ENCODE peak calls at places on chromosome 12, in nine cellular contexts. C is GM12865, E is right lobe of liver, X is astrocyte of the spinal cord, O is nephron progenitor cell, N is mucosa of descending colon, T is fibroblast of villous mesenchyme, Y is bronchial epithelial cell, S is pancreas. V is an unnamed sample.

GRCh38 chr12:65278576-65279386 is at the start of gene MSRB3:
- DNase-seq in C (peak; percentile 53), E (peak; percentile 78), X (peak; percentile 74), O (peak; percentile 84), N (peak; percentile 41), T (peak; percentile 72), Y (peak; percentile 27), S (peak; percentile 77), V (peak; percentile 22)

GRCh38 chr12:94589591-94590001 is 60.8 kb downstream of the TMCC3 start:
- DNase-seq in C (no peak), E (no peak), X (no peak), O (no peak), N (no peak), T (no peak), Y (peak; percentile 68), S (no peak), V (no peak)

GRCh38 chr12:93183940-93184663 is 193.6 kb upstream of the NUDT4 start:
- DNase-seq in C (peak; percentile 81), E (no peak), X (no peak), O (no peak), N (no peak), T (peak; percentile 16), Y (no peak), S (no peak), V (no peak)

GRCh38 chr12:121811434-121812319 is 7.9 kb downstream of the SETD1B start:
- DNase-seq in C (peak; percentile 65), E (peak; percentile 81), X (peak; percentile 71), O (peak; percentile 89), N (peak; percentile 70), T (peak; percentile 70), Y (no peak), S (peak; percentile 92), V (peak; percentile 67)

GRCh38 chr12:98446716-98447115 is 68.7 kb upstream of the TMPO start:
- DNase-seq in C (no peak), E (no peak), X (no peak), O (no peak), N (no peak), T (peak; percentile 59), Y (peak; percentile 80), S (no peak), V (no peak)

GRCh38 chr12:68497702-68498101 is 113.0 kb upstream of the RAP1B start:
- DNase-seq in C (peak; percentile 31), E (no peak), X (peak; percentile 96), O (no peak), N (no peak), T (peak; percentile 96), Y (no peak), S (no peak), V (peak; percentile 24)

GRCh38 chr12:126404293-126404851 is 1339.1 kb downstream of the AACS start:
- DNase-seq in C (no peak), E (no peak), X (no peak), O (no peak), N (no peak), T (no peak), Y (no peak), S (no peak), V (no peak)

GRCh38 chr12:91381309-91381804 is 198.7 kb upstream of the DCN start:
- DNase-seq in C (peak; percentile 55), E (no peak), X (peak; percentile 91), O (peak; percentile 62), N (no peak), T (peak; percentile 89), Y (peak; percentile 78), S (no peak), V (peak; percentile 20)

GRCh38 chr12:52139579-52140062 is 52.2 kb downstream of the KRT80 start:
- DNase-seq in C (no peak), E (peak; percentile 48), X (no peak), O (peak; percentile 55), N (peak; percentile 75), T (no peak), Y (peak; percentile 48), S (no peak), V (peak; percentile 56)

GRCh38 chr12:81668475-81668874 is 90.7 kb downstream of the PPFIA2 start:
- DNase-seq in C (peak; percentile 21), E (no peak), X (peak; percentile 96), O (no peak), N (no peak), T (peak; percentile 65), Y (peak; percentile 91), S (no peak), V (peak; percentile 41)

GRCh38 chr12:65269603-65270002 is 8.9 kb upstream of the MSRB3 start:
- DNase-seq in C (no peak), E (no peak), X (no peak), O (no peak), N (no peak), T (no peak), Y (peak; percentile 55), S (no peak), V (no peak)

DNA sequence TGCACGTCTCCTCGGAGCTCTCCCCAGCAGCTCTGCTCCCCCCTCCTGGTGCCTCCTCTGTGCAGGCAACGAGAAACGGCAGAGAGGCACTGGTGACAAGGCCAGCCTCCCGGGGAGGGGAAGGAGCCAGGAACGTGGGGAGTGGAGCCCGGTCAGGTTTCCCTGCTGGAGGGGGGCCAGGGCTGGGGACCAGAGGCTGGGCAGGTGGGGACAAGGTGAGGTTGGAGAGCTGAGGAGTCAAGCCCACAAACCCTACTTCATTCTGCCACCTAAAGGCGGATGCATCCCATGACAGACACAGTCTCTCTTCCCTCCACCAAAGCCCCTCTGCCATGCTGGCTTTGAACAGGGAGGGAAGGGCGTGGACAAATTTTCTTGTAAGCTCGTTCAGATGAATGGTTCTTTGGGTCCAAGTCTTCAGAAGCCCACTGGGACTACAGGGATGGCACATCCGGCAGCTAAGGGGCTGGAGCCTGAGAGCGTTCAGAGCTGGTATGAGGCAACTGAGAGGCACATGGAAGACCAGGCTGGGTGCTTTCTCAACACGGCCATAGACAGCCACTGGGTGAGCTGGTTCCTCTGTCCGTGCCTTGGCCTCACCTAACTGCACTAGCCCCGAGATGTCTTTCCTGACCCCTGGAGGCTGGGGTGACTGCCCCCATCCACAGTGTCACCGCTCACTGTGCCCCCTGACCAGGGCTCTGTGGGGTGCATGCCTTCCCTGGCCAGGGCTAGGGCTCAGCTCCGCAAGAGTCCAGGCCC is 105.9 kb downstream of the RBM19 start:
- DNase-seq in C (no peak), E (no peak), X (no peak), O (peak; percentile 33), N (no peak), T (no peak), Y (no peak), S (no peak), V (no peak)
- TF ChIP-seq CTCF in C (no peak), E (no peak), X (no peak), O (peak; percentile 30), N (no peak), T (no peak), Y (no peak), S (no peak), V (no peak)

GRCh38 chr12:59375633-59376032 is 220.2 kb upstream of the SLC16A7 start:
- DNase-seq in C (no peak), E (no peak), X (no peak), O (no peak), N (no peak), T (no peak), Y (no peak), S (no peak), V (no peak)

GRCh38 chr12:59374783-59375182 is 221.0 kb upstream of the SLC16A7 start:
- DNase-seq in C (no peak), E (no peak), X (no peak), O (no peak), N (no peak), T (no peak), Y (no peak), S (no peak), V (no peak)

GRCh38 chr12:59370933-59371332 is 224.9 kb upstream of the SLC16A7 start:
- DNase-seq in C (no peak), E (no peak), X (no peak), O (no peak), N (no peak), T (no peak), Y (peak; percentile 26), S (no peak), V (no peak)

DNA sequence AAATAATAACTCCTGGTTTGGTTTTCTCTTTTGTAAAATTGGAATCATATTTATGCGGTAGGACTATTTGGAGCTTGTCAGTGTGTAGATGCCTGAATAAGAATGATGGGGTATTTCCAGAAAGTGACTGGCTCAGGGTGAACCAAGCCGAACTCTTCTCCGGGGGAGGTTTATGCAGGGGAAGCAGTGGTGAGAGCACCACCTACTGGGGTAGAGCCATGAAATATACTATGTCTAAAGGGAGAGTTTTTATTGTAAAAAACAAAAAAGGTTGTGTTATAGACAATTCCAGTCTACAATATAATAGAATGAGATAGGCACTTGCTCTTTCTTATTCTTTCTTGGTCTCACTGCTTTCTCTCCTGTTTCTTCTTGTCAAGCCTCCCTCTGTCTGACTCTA is 222.9 kb upstream of the SLC16A7 start:
- DNase-seq in C (peak; percentile 13), E (no peak), X (peak; percentile 6), O (peak; percentile 11), N (peak; percentile 24), T (peak; percentile 5), Y (peak; percentile 28), S (no peak), V (peak; percentile 9)
- TF ChIP-seq CTCF in C (peak; percentile 4), E (no peak), X (peak; percentile 22), O (peak; percentile 37), N (no peak), T (peak; percentile 36), Y (peak; percentile 26), S (no peak), V (no peak)

DNA sequence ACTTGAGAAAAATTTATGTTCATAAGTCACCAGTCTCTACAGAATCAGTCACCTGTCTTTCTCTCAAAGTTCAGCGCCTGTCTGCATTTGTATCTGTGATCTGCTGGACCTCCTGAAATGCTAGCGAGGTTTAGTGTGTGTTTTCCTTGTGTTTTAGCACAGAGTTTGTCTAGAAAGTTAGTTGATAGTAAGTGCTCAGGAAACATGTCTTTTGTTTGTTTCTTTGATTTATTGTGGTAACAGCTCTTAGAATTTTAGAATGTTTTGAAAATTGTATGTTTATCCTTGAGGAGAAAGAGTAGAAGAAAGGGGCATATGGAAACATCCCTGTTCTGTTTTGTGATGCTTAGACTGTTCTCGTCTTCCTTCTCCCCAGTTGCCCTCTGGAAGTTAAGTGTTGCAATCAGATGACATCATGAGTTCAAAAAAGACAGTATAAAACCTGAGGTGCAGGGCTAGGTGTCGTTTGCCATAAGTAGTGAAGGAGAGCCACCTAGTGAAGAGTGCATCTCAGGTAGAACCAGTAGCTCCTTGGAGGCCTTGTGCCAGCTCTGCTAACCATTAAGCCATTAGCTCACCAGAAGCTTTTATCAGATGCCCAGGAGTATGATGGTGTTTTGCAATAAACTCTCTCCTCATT is 44.8 kb downstream of the FBXW8 start:
- DNase-seq in C (peak; percentile 24), E (no peak), X (no peak), O (no peak), N (peak; percentile 49), T (peak; percentile 63), Y (peak; percentile 86), S (no peak), V (peak; percentile 13)
- TF ChIP-seq CTCF in C (no peak), E (no peak), X (no peak), O (no peak), N (no peak), T (no peak), Y (peak; percentile 72), S (no peak), V (no peak)

DNA sequence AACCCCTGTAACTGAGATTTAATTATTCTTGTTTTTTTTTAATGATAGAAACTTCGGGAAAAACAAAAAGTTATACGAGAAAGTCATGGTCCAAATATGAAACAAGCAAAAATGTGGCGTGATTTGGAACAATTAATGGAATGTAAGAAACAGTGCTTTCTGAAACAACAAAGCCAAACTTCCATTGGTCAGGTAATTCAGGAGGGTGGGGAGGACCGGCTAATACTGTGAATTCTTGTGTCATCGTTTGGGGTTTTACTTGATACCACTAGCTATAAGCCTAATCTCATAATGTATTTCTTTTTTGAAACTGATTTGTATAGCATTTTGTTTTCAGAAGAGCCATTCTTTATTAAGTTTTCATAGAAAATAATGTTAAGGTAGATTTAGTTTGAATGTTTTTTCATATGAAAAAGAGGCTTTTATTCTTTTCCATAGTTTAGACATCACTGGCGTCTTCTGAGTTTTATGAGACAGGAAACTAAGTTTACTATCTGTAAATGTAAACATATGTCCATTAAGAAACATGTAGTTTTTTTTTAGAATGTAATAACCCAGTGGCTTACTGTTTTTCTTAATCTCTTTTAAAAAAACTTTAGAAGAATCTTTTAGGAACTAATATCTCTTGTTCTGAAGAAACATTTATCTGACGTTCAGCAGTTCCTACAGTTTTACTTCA is 62.9 kb upstream of the ATP2A2 start:
- DNase-seq in C (no peak), E (no peak), X (no peak), O (no peak), N (no peak), T (peak; percentile 68), Y (no peak), S (no peak), V (no peak)
- TF ChIP-seq CTCF in C (no peak), E (no peak), X (no peak), O (no peak), N (no peak), T (no peak), Y (no peak), S (no peak), V (no peak)